ENCODE peak calls at places on chromosomes 16 and 17, in ten cellular contexts. G is ACHN, O is HTR-8/SVneo, K is T-helper 1 cell, H is GM03348, S is NCI-H2227 treated with DMSO at 0.1 percent for 48 hours, E is A549, B is sciatic nerve, D is GDM1, C is neural crest cell. U is an unnamed sample.

GRCh38 chr16:10656618-10657017 is 38.1 kb downstream of the TEKT5 start:
- DNase-seq in E (no peak), D (no peak), H (no peak), B (no peak), O (no peak), S (no peak), G (no peak), C (no peak), K (no peak), U (no peak)

GRCh38 chr17:48127371-48128051 is 19.9 kb downstream of the SNX11 start:
- DNase-seq in O (peak), E (peak), H (peak), S (no peak), B (peak), K (no peak), C (no peak), G (peak), D (no peak), U (no peak)

GRCh38 chr17:30921544-30922196 is at the start of gene ADAP2:
- DNase-seq in O (peak), D (no peak), G (peak), K (no peak), E (peak), B (peak), S (peak), H (peak), C (peak), U (peak)

GRCh38 chr16:26721290-26721689 is 345.4 kb upstream of the C16orf82 start:
- DNase-seq in C (no peak), B (no peak), D (no peak), K (no peak), S (no peak), G (no peak), E (no peak), H (no peak), O (no peak), U (no peak)

GRCh38 chr17:1942666-1943431 is 82.3 kb downstream of the RTN4RL1 start:
- DNase-seq in H (no peak), D (no peak), G (no peak), E (no peak), O (no peak), K (no peak), S (no peak), C (no peak), B (no peak), U (no peak)

GRCh38 chr17:19728114-19728495 is 11.7 kb upstream of the SLC47A2 start:
- DNase-seq in K (no peak), S (no peak), O (peak), G (peak), D (no peak), C (no peak), H (peak), B (peak), E (no peak), U (no peak)

GRCh38 chr17:72173475-72174116 is 52.8 kb downstream of the SOX9 start:
- DNase-seq in K (no peak), S (no peak), H (no peak), O (no peak), E (no peak), C (no peak), D (no peak), G (no peak), B (no peak), U (no peak)

GRCh38 chr17:2551928-2552327 is 40.2 kb upstream of the METTL16 start:
- DNase-seq in S (no peak), O (no peak), K (no peak), B (no peak), C (no peak), H (no peak), D (no peak), E (no peak), G (no peak), U (no peak)

GRCh38 chr17:74569392-74570003 is 2.2 kb upstream of the CD300H start:
- DNase-seq in G (peak), S (no peak), B (peak), K (no peak), O (peak), H (no peak), D (peak), E (peak), C (no peak), U (no peak)

GRCh38 chr17:60330731-60331130 is 61.2 kb downstream of the USP32 start:
- DNase-seq in H (no peak), B (no peak), E (no peak), D (no peak), C (no peak), K (no peak), S (no peak), O (no peak), G (no peak), U (no peak)

GRCh38 chr17:27762527-27763305 is 37.6 kb downstream of the NOS2 start:
- DNase-seq in B (no peak), K (no peak), O (no peak), S (no peak), H (no peak), G (peak), D (peak), E (no peak), C (no peak), U (no peak)

GRCh38 chr17:64061157-64061898 is 40.9 kb upstream of the ICAM2 start:
- DNase-seq in O (no peak), E (no peak), S (no peak), C (no peak), B (no peak), D (no peak), K (no peak), H (no peak), G (no peak), U (no peak)

GRCh38 chr16:88630433-88630832 is 7.9 kb upstream of the IL17C start:
- DNase-seq in K (no peak), S (no peak), B (no peak), D (no peak), O (no peak), G (no peak), E (no peak), C (no peak), H (no peak), U (no peak)

GRCh38 chr16:68496689-68497088 is 42.4 kb upstream of the ZFP90 start:
- DNase-seq in S (no peak), K (no peak), B (no peak), D (no peak), O (no peak), G (no peak), C (no peak), H (no peak), E (no peak), U (no peak)

GRCh38 chr17:82358467-82359350 is at the start of gene TEX19:
- DNase-seq in E (peak), O (peak), S (peak), C (no peak), K (no peak), G (peak), D (no peak), B (no peak), H (no peak), U (no peak)

GRCh38 chr17:76200354-76200753 is 39.9 kb downstream of the RNF157 start:
- DNase-seq in S (no peak), G (no peak), O (no peak), B (no peak), D (no peak), C (no peak), E (no peak), H (no peak), K (no peak), U (no peak)

GRCh38 chr17:38873646-38874380 is 4.0 kb downstream of the LASP1 start:
- DNase-seq in G (peak), B (no peak), E (peak), O (no peak), D (no peak), K (no peak), S (no peak), C (no peak), H (no peak), U (no peak)

GRCh38 chr16:4936181-4936990 is 562 bp downstream of the PPL start:
- DNase-seq in D (no peak), K (no peak), O (no peak), S (no peak), B (no peak), C (no peak), G (peak), H (peak), E (no peak), U (no peak)

GRCh38 chr17:39979865-39980401 is 674 bp upstream of the PSMD3 start:
- DNase-seq in K (no peak), E (peak), G (peak), B (no peak), D (peak), S (peak), C (no peak), O (peak), H (peak), U (no peak)

GRCh38 chr16:53043462-53043861 is 9.2 kb downstream of the CHD9NB start:
- DNase-seq in G (no peak), C (no peak), E (no peak), S (no peak), O (no peak), K (no peak), B (no peak), D (no peak), H (peak), U (no peak)

U was measured in memory B cell.